ENCODE peak calls at places on chromosome 22, in five cellular contexts. X is right atrium auricular region, J is cerebellum, E is EL, Y is HTR-8/SVneo. L is an unnamed sample.

GRCh38 chr22:31556627-31557203 is 60.4 kb downstream of the SFI1 start:
- DNase-seq in J (peak; percentile 79), E (peak; percentile 45), Y (peak; percentile 41), X (no peak), L (no peak)

GRCh38 chr22:35470903-35471321 is 69.7 kb upstream of the RASD2 start:
- DNase-seq in X (no peak), E (peak; percentile 38), J (no peak), Y (no peak), L (no peak)

GRCh38 chr22:50087646-50088045 is 2.2 kb upstream of the MOV10L1 start:
- DNase-seq in X (no peak), E (no peak), Y (no peak), J (no peak), L (no peak)

GRCh38 chr22:39448205-39449054 is 8.4 kb upstream of the MGAT3 start:
- DNase-seq in X (no peak), Y (no peak), E (no peak), J (no peak), L (no peak)

GRCh38 chr22:45499746-45500145 is 2.9 kb upstream of the FBLN1 start:
- DNase-seq in J (no peak), E (no peak), X (peak; percentile 75), Y (no peak), L (no peak)

GRCh38 chr22:49861642-49862407 is 8.2 kb downstream of the ZBED4 start:
- DNase-seq in J (no peak), Y (no peak), E (no peak), X (no peak), L (no peak)

GRCh38 chr22:20299736-20300136 is 20.1 kb downstream of the DGCR6L start:
- DNase-seq in E (no peak), Y (no peak), J (no peak), X (no peak), L (peak; percentile 54)

GRCh38 chr22:46079861-46080821 is 70.2 kb upstream of the PPARA start:
- DNase-seq in X (peak; percentile 89), J (peak; percentile 75), E (peak; percentile 95), Y (no peak), L (peak; percentile 75)

GRCh38 chr22:22788460-22789037 is 99.1 kb upstream of the IGLL5 start:
- DNase-seq in J (no peak), Y (no peak), X (no peak), E (no peak), L (no peak)

GRCh38 chr22:46085831-46086576 is 64.3 kb upstream of the PPARA start:
- DNase-seq in J (no peak), X (peak; percentile 87), Y (no peak), E (peak; percentile 90), L (peak; percentile 68)

GRCh38 chr22:40585205-40585778 is 51.2 kb downstream of the MRTFA start:
- DNase-seq in Y (no peak), X (no peak), E (no peak), J (no peak), L (no peak)

GRCh38 chr22:30015229-30015797 is 65.0 kb upstream of the HORMAD2 start:
- DNase-seq in E (peak; percentile 74), J (no peak), X (no peak), Y (no peak), L (no peak)

GRCh38 chr22:22942511-22943329 is 55.1 kb downstream of the IGLL5 start:
- DNase-seq in E (peak; percentile 59), Y (peak; percentile 19), X (peak; percentile 55), J (peak; percentile 13), L (peak; percentile 64)

GRCh38 chr22:44572414-44573207 is 74.6 kb upstream of the RTL6 start:
- DNase-seq in E (no peak), X (no peak), Y (no peak), J (no peak), L (no peak)

GRCh38 chr22:42343551-42344081 is 73.2 kb upstream of the TCF20 start:
- DNase-seq in J (peak; percentile 63), Y (peak; percentile 41), X (no peak), E (peak; percentile 40), L (no peak)

GRCh38 chr22:23817146-23817545 is 21.7 kb downstream of the DERL3 start:
- DNase-seq in Y (no peak), X (no peak), J (no peak), E (no peak), L (no peak)

GRCh38 chr22:41608386-41608785 is 12.5 kb downstream of the DESI1 start:
- DNase-seq in E (no peak), J (no peak), X (no peak), Y (no peak), L (no peak)

GRCh38 chr22:28601915-28602314 is 77.7 kb downstream of the TTC28 start:
- DNase-seq in Y (no peak), E (no peak), J (no peak), X (no peak), L (no peak)

L was measured in body of pancreas.